ENCODE peak calls at places on chromosome X, in nine cellular contexts. C is psoas muscle, W is pancreas, H is GF-D8, K is NCI-H2107, X is T-cell, E is mucosa of gallbladder, A is upper lobe of right lung, J is GDM1. I is an unnamed sample.

GRCh38 chrX:55867254-55867653 is 149.7 kb downstream of the RRAGB start:
- DNase-seq in A (no peak), K (no peak), W (no peak), X (no peak), E (no peak), C (no peak), J (no peak), H (no peak), I (peak)

GRCh38 chrX:115373308-115373707 is 83.8 kb downstream of the LUZP4 start:
- DNase-seq in E (no peak), H (no peak), J (no peak), W (no peak), C (no peak), K (no peak), X (no peak), A (no peak), I (no peak)

GRCh38 chrX:40300286-40300890 is 202.6 kb upstream of the BCOR start:
- DNase-seq in C (no peak), X (no peak), H (no peak), J (no peak), W (no peak), E (no peak), K (no peak), A (no peak), I (no peak)

GRCh38 chrX:123731258-123731986 is 1.4 kb downstream of the THOC2 start:
- DNase-seq in K (no peak), X (no peak), A (peak), E (no peak), C (no peak), H (no peak), W (no peak), J (no peak), I (peak)

GRCh38 chrX:120213438-120214265 is 37.0 kb upstream of the ZBTB33 start:
- DNase-seq in J (peak), W (no peak), C (no peak), K (peak), A (no peak), H (peak), E (peak), X (peak), I (peak)

GRCh38 chrX:111445485-111445884 is 33.5 kb upstream of the DCX start:
- DNase-seq in K (peak), A (no peak), H (no peak), X (no peak), W (no peak), E (no peak), J (peak), C (no peak), I (peak)

GRCh38 chrX:46376246-46376885 is 168.9 kb downstream of the ZNF674 start:
- DNase-seq in H (no peak), W (no peak), C (no peak), K (peak), X (no peak), A (no peak), J (peak), E (peak), I (peak)

GRCh38 chrX:126785539-126785938 is 34.0 kb upstream of the PRR32 start:
- DNase-seq in A (no peak), H (no peak), W (no peak), E (no peak), C (no peak), X (no peak), J (no peak), K (no peak), I (no peak)

GRCh38 chrX:623599-624323 is 6.8 kb upstream of the SHOX start:
- DNase-seq in E (peak), K (no peak), H (no peak), X (no peak), C (no peak), A (no peak), J (no peak), W (no peak), I (peak)

GRCh38 chrX:153576961-153577360 is 22.0 kb downstream of the CCNQ start:
- DNase-seq in C (no peak), H (no peak), K (no peak), A (no peak), J (no peak), X (no peak), W (no peak), E (no peak), I (no peak)

GRCh38 chrX:102651242-102651967 is at the start of gene GPRASP1:
- DNase-seq in C (peak), E (peak), J (no peak), K (no peak), H (no peak), W (peak), A (peak), X (peak), I (peak)

GRCh38 chrX:131366387-131366786 is 77.3 kb upstream of the IGSF1 start:
- DNase-seq in C (no peak), A (no peak), W (no peak), H (no peak), X (no peak), J (no peak), E (no peak), K (no peak), I (peak)

GRCh38 chrX:68710870-68711576 is 63.6 kb downstream of the STARD8 start:
- DNase-seq in E (peak), J (no peak), K (peak), W (no peak), H (no peak), C (peak), X (no peak), A (no peak), I (peak)

GRCh38 chrX:41153453-41153852 is 68.2 kb downstream of the USP9X start:
- DNase-seq in W (no peak), J (no peak), X (no peak), A (no peak), E (no peak), H (no peak), C (no peak), K (no peak), I (peak)

GRCh38 chrX:15301924-15302323 is 13.5 kb downstream of the ASB11 start:
- DNase-seq in E (peak), X (no peak), A (peak), W (no peak), K (peak), J (no peak), H (peak), C (peak), I (peak)

GRCh38 chrX:137052641-137053235 is 18.9 kb upstream of the GPR101 start:
- DNase-seq in W (no peak), A (no peak), H (no peak), E (no peak), X (peak), C (no peak), J (no peak), K (no peak), I (no peak)

GRCh38 chrX:14505648-14506047 is 23.7 kb upstream of the GLRA2 start:
- DNase-seq in E (no peak), H (no peak), J (no peak), K (no peak), W (no peak), C (no peak), A (no peak), X (no peak), I (no peak)

GRCh38 chrX:1945879-1946278 is 331.0 kb downstream of the ASMT start:
- DNase-seq in H (no peak), A (no peak), K (no peak), X (no peak), W (no peak), J (no peak), C (no peak), E (no peak), I (no peak)

GRCh38 chrX:154029439-154029838 is 9.7 kb upstream of the IRAK1 start:
- DNase-seq in H (no peak), K (no peak), X (no peak), A (no peak), C (no peak), E (no peak), W (no peak), J (no peak), I (no peak)

GRCh38 chrX:151825927-151826471 is 86.7 kb upstream of the MAGEA4 start:
- DNase-seq in J (no peak), X (no peak), C (no peak), E (no peak), K (no peak), W (no peak), A (no peak), H (no peak), I (peak)

GRCh38 chrX:42290608-42291007 is 367.3 kb upstream of the CASK start:
- DNase-seq in C (no peak), X (no peak), K (no peak), E (no peak), A (no peak), W (no peak), H (no peak), J (no peak), I (no peak)

GRCh38 chrX:49844622-49845021 is 15.5 kb downstream of the PAGE4 start:
- DNase-seq in J (no peak), K (peak), E (no peak), C (no peak), W (no peak), H (no peak), A (no peak), X (no peak), I (no peak)

GRCh38 chrX:115679460-115679859 is 118.5 kb downstream of the PLS3 start:
- DNase-seq in K (no peak), E (no peak), X (no peak), J (no peak), H (no peak), W (no peak), A (no peak), C (no peak), I (peak)

GRCh38 chrX:20451936-20452335 is 185.2 kb upstream of the RPS6KA3 start:
- DNase-seq in A (no peak), X (no peak), J (no peak), W (no peak), K (no peak), H (no peak), C (no peak), E (no peak), I (no peak)

GRCh38 chrX:9258346-9259104 is 206.3 kb upstream of the TBL1X start:
- DNase-seq in A (no peak), W (no peak), K (no peak), X (no peak), C (no peak), J (no peak), H (no peak), E (no peak), I (no peak)

GRCh38 chrX:102345916-102346315 is 93.9 kb downstream of the NXF2B start:
- DNase-seq in H (no peak), X (peak), W (peak), J (no peak), A (no peak), C (peak), K (no peak), E (peak), I (peak)

GRCh38 chrX:39162322-39162721 is 361.1 kb downstream of the MID1IP1 start:
- DNase-seq in J (no peak), K (no peak), E (no peak), W (peak), H (no peak), A (peak), X (peak), C (peak), I (no peak)

GRCh38 chrX:43741843-43742573 is 85.9 kb downstream of the MAOA start:
- DNase-seq in J (no peak), A (no peak), K (no peak), C (no peak), H (no peak), E (no peak), W (no peak), X (no peak), I (peak)

GRCh38 chrX:108701633-108702032 is 34.7 kb downstream of the IRS4 start:
- DNase-seq in J (no peak), A (no peak), W (no peak), E (no peak), K (no peak), H (no peak), X (no peak), C (no peak), I (no peak)

GRCh38 chrX:110407910-110408545 is 49.4 kb downstream of the RTL9 start:
- DNase-seq in X (no peak), W (no peak), A (no peak), E (peak), K (peak), C (no peak), H (no peak), J (no peak), I (peak)

GRCh38 chrX:37746268-37746931 is 33.5 kb upstream of the CYBB start:
- DNase-seq in K (no peak), W (no peak), A (no peak), E (no peak), H (peak), C (no peak), X (no peak), J (peak), I (peak)

GRCh38 chrX:71251456-71251973 is 2.4 kb downstream of the ZMYM3 start:
- DNase-seq in J (peak), A (no peak), E (no peak), X (no peak), W (no peak), H (no peak), K (no peak), C (no peak), I (peak)

GRCh38 chrX:115413246-115413878 is 123.8 kb downstream of the LUZP4 start:
- DNase-seq in E (no peak), A (no peak), J (no peak), W (no peak), C (no peak), X (no peak), K (no peak), H (no peak), I (peak)

GRCh38 chrX:152600853-152601635 is 36.7 kb upstream of the GABRQ start:
- DNase-seq in K (no peak), C (no peak), X (no peak), E (no peak), J (no peak), H (no peak), W (no peak), A (no peak), I (no peak)